ENCODE peak calls at places on chromosome 2, in ten cellular contexts. One of them, this sample, is unnamed.

GRCh38 chr2:152573168-152573567 is 144.1 kb downstream of the PRPF40A start:
- DNase-seq in lung: no peak
- DNase-seq in pons: peak; percentile 92
- DNase-seq in iPS DF 19.7: no peak
- DNase-seq in neural progenitor cell: no peak
- DNase-seq in activated T-cell treated with anti-CD3 and anti-CD28 coated beads for 1 hour: no peak
- DNase-seq in NCI-H345: no peak
- DNase-seq in stimulated activated CD4-positive, alpha-beta T cell treated with anti-CD3 and anti-CD28 coated beads, Interleukin-1b, Interleukin-23, amount 100 ng/mL, for 48 hours: peak; percentile 71
- DNase-seq in AG08396: no peak
- DNase-seq in CD8-positive, alpha-beta T cell: no peak
- DNase-seq in this sample: peak; percentile 45

GRCh38 chr2:160367887-160368286 is 125.7 kb downstream of the RBMS1 start:
- DNase-seq in lung: no peak
- DNase-seq in pons: peak; percentile 60
- DNase-seq in iPS DF 19.7: no peak
- DNase-seq in neural progenitor cell: no peak
- DNase-seq in activated T-cell treated with anti-CD3 and anti-CD28 coated beads for 1 hour: no peak
- DNase-seq in NCI-H345: no peak
- DNase-seq in stimulated activated CD4-positive, alpha-beta T cell treated with anti-CD3 and anti-CD28 coated beads, Interleukin-1b, Interleukin-23, amount 100 ng/mL, for 48 hours: no peak
- DNase-seq in AG08396: peak; percentile 64
- DNase-seq in CD8-positive, alpha-beta T cell: no peak
- DNase-seq in this sample: peak; percentile 96

GRCh38 chr2:220586980-220587549 is 959.6 kb downstream of the SLC4A3 start:
- DNase-seq in lung: no peak
- DNase-seq in pons: no peak
- DNase-seq in iPS DF 19.7: no peak
- DNase-seq in neural progenitor cell: no peak
- DNase-seq in activated T-cell treated with anti-CD3 and anti-CD28 coated beads for 1 hour: no peak
- DNase-seq in NCI-H345: no peak
- DNase-seq in stimulated activated CD4-positive, alpha-beta T cell treated with anti-CD3 and anti-CD28 coated beads, Interleukin-1b, Interleukin-23, amount 100 ng/mL, for 48 hours: no peak
- DNase-seq in AG08396: no peak
- DNase-seq in CD8-positive, alpha-beta T cell: no peak
- DNase-seq in this sample: no peak

GRCh38 chr2:20242727-20243377 is 17.9 kb upstream of the SDC1 start:
- DNase-seq in lung: no peak
- DNase-seq in pons: no peak
- DNase-seq in iPS DF 19.7: no peak
- DNase-seq in neural progenitor cell: peak; percentile 42
- DNase-seq in activated T-cell treated with anti-CD3 and anti-CD28 coated beads for 1 hour: no peak
- DNase-seq in NCI-H345: peak; percentile 51
- DNase-seq in stimulated activated CD4-positive, alpha-beta T cell treated with anti-CD3 and anti-CD28 coated beads, Interleukin-1b, Interleukin-23, amount 100 ng/mL, for 48 hours: no peak
- DNase-seq in AG08396: no peak
- DNase-seq in CD8-positive, alpha-beta T cell: no peak
- DNase-seq in this sample: no peak

GRCh38 chr2:152648336-152648735 is 68.9 kb downstream of the PRPF40A start:
- DNase-seq in lung: no peak
- DNase-seq in pons: peak; percentile 65
- DNase-seq in iPS DF 19.7: peak; percentile 9
- DNase-seq in neural progenitor cell: peak; percentile 15
- DNase-seq in activated T-cell treated with anti-CD3 and anti-CD28 coated beads for 1 hour: no peak
- DNase-seq in NCI-H345: no peak
- DNase-seq in stimulated activated CD4-positive, alpha-beta T cell treated with anti-CD3 and anti-CD28 coated beads, Interleukin-1b, Interleukin-23, amount 100 ng/mL, for 48 hours: no peak
- DNase-seq in AG08396: no peak
- DNase-seq in CD8-positive, alpha-beta T cell: no peak
- DNase-seq in this sample: no peak

GRCh38 chr2:189421644-189422043 is 19.6 kb upstream of the WDR75 start:
- DNase-seq in lung: no peak
- DNase-seq in pons: no peak
- DNase-seq in iPS DF 19.7: no peak
- DNase-seq in neural progenitor cell: no peak
- DNase-seq in activated T-cell treated with anti-CD3 and anti-CD28 coated beads for 1 hour: no peak
- DNase-seq in NCI-H345: no peak
- DNase-seq in stimulated activated CD4-positive, alpha-beta T cell treated with anti-CD3 and anti-CD28 coated beads, Interleukin-1b, Interleukin-23, amount 100 ng/mL, for 48 hours: no peak
- DNase-seq in AG08396: peak; percentile 39
- DNase-seq in CD8-positive, alpha-beta T cell: no peak
- DNase-seq in this sample: no peak

GRCh38 chr2:172097557-172098131 is 5.1 kb downstream of the DLX2 start:
- DNase-seq in lung: no peak
- DNase-seq in pons: no peak
- DNase-seq in iPS DF 19.7: no peak
- DNase-seq in neural progenitor cell: peak; percentile 32
- DNase-seq in activated T-cell treated with anti-CD3 and anti-CD28 coated beads for 1 hour: no peak
- DNase-seq in NCI-H345: no peak
- DNase-seq in stimulated activated CD4-positive, alpha-beta T cell treated with anti-CD3 and anti-CD28 coated beads, Interleukin-1b, Interleukin-23, amount 100 ng/mL, for 48 hours: no peak
- DNase-seq in AG08396: peak; percentile 20
- DNase-seq in CD8-positive, alpha-beta T cell: no peak
- DNase-seq in this sample: no peak

GRCh38 chr2:109209412-109209811 is 80.4 kb downstream of the SH3RF3 start:
- DNase-seq in lung: no peak
- DNase-seq in pons: no peak
- DNase-seq in iPS DF 19.7: no peak
- DNase-seq in neural progenitor cell: no peak
- DNase-seq in activated T-cell treated with anti-CD3 and anti-CD28 coated beads for 1 hour: no peak
- DNase-seq in NCI-H345: no peak
- DNase-seq in stimulated activated CD4-positive, alpha-beta T cell treated with anti-CD3 and anti-CD28 coated beads, Interleukin-1b, Interleukin-23, amount 100 ng/mL, for 48 hours: no peak
- DNase-seq in AG08396: peak; percentile 77
- DNase-seq in CD8-positive, alpha-beta T cell: no peak
- DNase-seq in this sample: no peak

GRCh38 chr2:137693521-137693920 is 270.8 kb upstream of the HNMT start:
- DNase-seq in lung: no peak
- DNase-seq in pons: no peak
- DNase-seq in iPS DF 19.7: no peak
- DNase-seq in neural progenitor cell: no peak
- DNase-seq in activated T-cell treated with anti-CD3 and anti-CD28 coated beads for 1 hour: no peak
- DNase-seq in NCI-H345: no peak
- DNase-seq in stimulated activated CD4-positive, alpha-beta T cell treated with anti-CD3 and anti-CD28 coated beads, Interleukin-1b, Interleukin-23, amount 100 ng/mL, for 48 hours: no peak
- DNase-seq in AG08396: no peak
- DNase-seq in CD8-positive, alpha-beta T cell: no peak
- DNase-seq in this sample: no peak

GRCh38 chr2:11813951-11814350 is 67.5 kb downstream of the LPIN1 start:
- DNase-seq in lung: no peak
- DNase-seq in pons: no peak
- DNase-seq in iPS DF 19.7: no peak
- DNase-seq in neural progenitor cell: no peak
- DNase-seq in activated T-cell treated with anti-CD3 and anti-CD28 coated beads for 1 hour: no peak
- DNase-seq in NCI-H345: no peak
- DNase-seq in stimulated activated CD4-positive, alpha-beta T cell treated with anti-CD3 and anti-CD28 coated beads, Interleukin-1b, Interleukin-23, amount 100 ng/mL, for 48 hours: no peak
- DNase-seq in AG08396: no peak
- DNase-seq in CD8-positive, alpha-beta T cell: no peak
- DNase-seq in this sample: no peak

GRCh38 chr2:222440670-222441422 is 16.5 kb downstream of the SGPP2 start:
- DNase-seq in lung: no peak
- DNase-seq in pons: no peak
- DNase-seq in iPS DF 19.7: no peak
- DNase-seq in neural progenitor cell: no peak
- DNase-seq in activated T-cell treated with anti-CD3 and anti-CD28 coated beads for 1 hour: no peak
- DNase-seq in NCI-H345: no peak
- DNase-seq in stimulated activated CD4-positive, alpha-beta T cell treated with anti-CD3 and anti-CD28 coated beads, Interleukin-1b, Interleukin-23, amount 100 ng/mL, for 48 hours: no peak
- DNase-seq in AG08396: peak; percentile 51
- DNase-seq in CD8-positive, alpha-beta T cell: no peak
- DNase-seq in this sample: no peak

GRCh38 chr2:227462463-227462951 is 9.4 kb upstream of the AGFG1 start:
- DNase-seq in lung: no peak
- DNase-seq in pons: no peak
- DNase-seq in iPS DF 19.7: no peak
- DNase-seq in neural progenitor cell: no peak
- DNase-seq in activated T-cell treated with anti-CD3 and anti-CD28 coated beads for 1 hour: no peak
- DNase-seq in NCI-H345: no peak
- DNase-seq in stimulated activated CD4-positive, alpha-beta T cell treated with anti-CD3 and anti-CD28 coated beads, Interleukin-1b, Interleukin-23, amount 100 ng/mL, for 48 hours: peak; percentile 55
- DNase-seq in AG08396: no peak
- DNase-seq in CD8-positive, alpha-beta T cell: no peak
- DNase-seq in this sample: no peak

GRCh38 chr2:125935559-125935958 is 720.4 kb upstream of the GYPC start:
- DNase-seq in lung: no peak
- DNase-seq in pons: no peak
- DNase-seq in iPS DF 19.7: no peak
- DNase-seq in neural progenitor cell: no peak
- DNase-seq in activated T-cell treated with anti-CD3 and anti-CD28 coated beads for 1 hour: no peak
- DNase-seq in NCI-H345: no peak
- DNase-seq in stimulated activated CD4-positive, alpha-beta T cell treated with anti-CD3 and anti-CD28 coated beads, Interleukin-1b, Interleukin-23, amount 100 ng/mL, for 48 hours: no peak
- DNase-seq in AG08396: no peak
- DNase-seq in CD8-positive, alpha-beta T cell: no peak
- DNase-seq in this sample: no peak

GRCh38 chr2:162085090-162085891 is 11.3 kb upstream of the DPP4 start:
- DNase-seq in lung: no peak
- DNase-seq in pons: no peak
- DNase-seq in iPS DF 19.7: no peak
- DNase-seq in neural progenitor cell: no peak
- DNase-seq in activated T-cell treated with anti-CD3 and anti-CD28 coated beads for 1 hour: no peak
- DNase-seq in NCI-H345: no peak
- DNase-seq in stimulated activated CD4-positive, alpha-beta T cell treated with anti-CD3 and anti-CD28 coated beads, Interleukin-1b, Interleukin-23, amount 100 ng/mL, for 48 hours: no peak
- DNase-seq in AG08396: peak; percentile 58
- DNase-seq in CD8-positive, alpha-beta T cell: no peak
- DNase-seq in this sample: peak; percentile 97

GRCh38 chr2:62687644-62688043 is 17.9 kb upstream of the EHBP1 start:
- DNase-seq in lung: no peak
- DNase-seq in pons: no peak
- DNase-seq in iPS DF 19.7: no peak
- DNase-seq in neural progenitor cell: no peak
- DNase-seq in activated T-cell treated with anti-CD3 and anti-CD28 coated beads for 1 hour: no peak
- DNase-seq in NCI-H345: no peak
- DNase-seq in stimulated activated CD4-positive, alpha-beta T cell treated with anti-CD3 and anti-CD28 coated beads, Interleukin-1b, Interleukin-23, amount 100 ng/mL, for 48 hours: no peak
- DNase-seq in AG08396: no peak
- DNase-seq in CD8-positive, alpha-beta T cell: no peak
- DNase-seq in this sample: no peak

GRCh38 chr2:145558617-145559350 is 1038.9 kb upstream of the ZEB2 start:
- DNase-seq in lung: no peak
- DNase-seq in pons: no peak
- DNase-seq in iPS DF 19.7: no peak
- DNase-seq in neural progenitor cell: no peak
- DNase-seq in activated T-cell treated with anti-CD3 and anti-CD28 coated beads for 1 hour: no peak
- DNase-seq in NCI-H345: no peak
- DNase-seq in stimulated activated CD4-positive, alpha-beta T cell treated with anti-CD3 and anti-CD28 coated beads, Interleukin-1b, Interleukin-23, amount 100 ng/mL, for 48 hours: no peak
- DNase-seq in AG08396: no peak
- DNase-seq in CD8-positive, alpha-beta T cell: no peak
- DNase-seq in this sample: no peak

GRCh38 chr2:147549054-147549453 is 295.8 kb upstream of the ACVR2A start:
- DNase-seq in lung: no peak
- DNase-seq in pons: no peak
- DNase-seq in iPS DF 19.7: no peak
- DNase-seq in neural progenitor cell: no peak
- DNase-seq in activated T-cell treated with anti-CD3 and anti-CD28 coated beads for 1 hour: no peak
- DNase-seq in NCI-H345: no peak
- DNase-seq in stimulated activated CD4-positive, alpha-beta T cell treated with anti-CD3 and anti-CD28 coated beads, Interleukin-1b, Interleukin-23, amount 100 ng/mL, for 48 hours: no peak
- DNase-seq in AG08396: no peak
- DNase-seq in CD8-positive, alpha-beta T cell: no peak
- DNase-seq in this sample: no peak

GRCh38 chr2:207330912-207331311 is 165.2 kb upstream of the KLF7 start:
- DNase-seq in lung: peak; percentile 69
- DNase-seq in pons: no peak
- DNase-seq in iPS DF 19.7: no peak
- DNase-seq in neural progenitor cell: no peak
- DNase-seq in activated T-cell treated with anti-CD3 and anti-CD28 coated beads for 1 hour: no peak
- DNase-seq in NCI-H345: no peak
- DNase-seq in stimulated activated CD4-positive, alpha-beta T cell treated with anti-CD3 and anti-CD28 coated beads, Interleukin-1b, Interleukin-23, amount 100 ng/mL, for 48 hours: peak; percentile 86
- DNase-seq in AG08396: peak; percentile 27
- DNase-seq in CD8-positive, alpha-beta T cell: no peak
- DNase-seq in this sample: peak; percentile 92

GRCh38 chr2:127254386-127254981 is 34.4 kb upstream of the CYP27C1 start:
- DNase-seq in lung: no peak
- DNase-seq in pons: no peak
- DNase-seq in iPS DF 19.7: no peak
- DNase-seq in neural progenitor cell: no peak
- DNase-seq in activated T-cell treated with anti-CD3 and anti-CD28 coated beads for 1 hour: no peak
- DNase-seq in NCI-H345: no peak
- DNase-seq in stimulated activated CD4-positive, alpha-beta T cell treated with anti-CD3 and anti-CD28 coated beads, Interleukin-1b, Interleukin-23, amount 100 ng/mL, for 48 hours: no peak
- DNase-seq in AG08396: no peak
- DNase-seq in CD8-positive, alpha-beta T cell: no peak
- DNase-seq in this sample: no peak

GRCh38 chr2:64823794-64824193 is 165.4 kb upstream of the SLC1A4 start:
- DNase-seq in lung: no peak
- DNase-seq in pons: no peak
- DNase-seq in iPS DF 19.7: peak; percentile 87
- DNase-seq in neural progenitor cell: no peak
- DNase-seq in activated T-cell treated with anti-CD3 and anti-CD28 coated beads for 1 hour: no peak
- DNase-seq in NCI-H345: no peak
- DNase-seq in stimulated activated CD4-positive, alpha-beta T cell treated with anti-CD3 and anti-CD28 coated beads, Interleukin-1b, Interleukin-23, amount 100 ng/mL, for 48 hours: no peak
- DNase-seq in AG08396: no peak
- DNase-seq in CD8-positive, alpha-beta T cell: no peak
- DNase-seq in this sample: no peak

GRCh38 chr2:23380562-23381065 is 4.4 kb upstream of the KLHL29 start:
- DNase-seq in lung: peak; percentile 45
- DNase-seq in pons: no peak
- DNase-seq in iPS DF 19.7: no peak
- DNase-seq in neural progenitor cell: no peak
- DNase-seq in activated T-cell treated with anti-CD3 and anti-CD28 coated beads for 1 hour: no peak
- DNase-seq in NCI-H345: no peak
- DNase-seq in stimulated activated CD4-positive, alpha-beta T cell treated with anti-CD3 and anti-CD28 coated beads, Interleukin-1b, Interleukin-23, amount 100 ng/mL, for 48 hours: peak; percentile 54
- DNase-seq in AG08396: no peak
- DNase-seq in CD8-positive, alpha-beta T cell: no peak
- DNase-seq in this sample: no peak

GRCh38 chr2:202140522-202141292 is 67.7 kb downstream of the KIAA2012 start:
- DNase-seq in lung: no peak
- DNase-seq in pons: no peak
- DNase-seq in iPS DF 19.7: no peak
- DNase-seq in neural progenitor cell: no peak
- DNase-seq in activated T-cell treated with anti-CD3 and anti-CD28 coated beads for 1 hour: no peak
- DNase-seq in NCI-H345: no peak
- DNase-seq in stimulated activated CD4-positive, alpha-beta T cell treated with anti-CD3 and anti-CD28 coated beads, Interleukin-1b, Interleukin-23, amount 100 ng/mL, for 48 hours: no peak
- DNase-seq in AG08396: peak; percentile 62
- DNase-seq in CD8-positive, alpha-beta T cell: no peak
- DNase-seq in this sample: no peak

GRCh38 chr2:239227111-239227581 is 173.7 kb downstream of the HDAC4 start:
- DNase-seq in lung: no peak
- DNase-seq in pons: no peak
- DNase-seq in iPS DF 19.7: no peak
- DNase-seq in neural progenitor cell: no peak
- DNase-seq in activated T-cell treated with anti-CD3 and anti-CD28 coated beads for 1 hour: no peak
- DNase-seq in NCI-H345: no peak
- DNase-seq in stimulated activated CD4-positive, alpha-beta T cell treated with anti-CD3 and anti-CD28 coated beads, Interleukin-1b, Interleukin-23, amount 100 ng/mL, for 48 hours: no peak
- DNase-seq in AG08396: no peak
- DNase-seq in CD8-positive, alpha-beta T cell: no peak
- DNase-seq in this sample: no peak

GRCh38 chr2:96839288-96839874 is 4.4 kb downstream of the ANKRD23 start:
- DNase-seq in lung: peak; percentile 73
- DNase-seq in pons: no peak
- DNase-seq in iPS DF 19.7: no peak
- DNase-seq in neural progenitor cell: no peak
- DNase-seq in activated T-cell treated with anti-CD3 and anti-CD28 coated beads for 1 hour: peak; percentile 73
- DNase-seq in NCI-H345: no peak
- DNase-seq in stimulated activated CD4-positive, alpha-beta T cell treated with anti-CD3 and anti-CD28 coated beads, Interleukin-1b, Interleukin-23, amount 100 ng/mL, for 48 hours: peak; percentile 73
- DNase-seq in AG08396: no peak
- DNase-seq in CD8-positive, alpha-beta T cell: peak; percentile 84
- DNase-seq in this sample: no peak

GRCh38 chr2:80199504-80199903 is 105.0 kb downstream of the LRRTM1 start:
- DNase-seq in lung: no peak
- DNase-seq in pons: no peak
- DNase-seq in iPS DF 19.7: no peak
- DNase-seq in neural progenitor cell: no peak
- DNase-seq in activated T-cell treated with anti-CD3 and anti-CD28 coated beads for 1 hour: no peak
- DNase-seq in NCI-H345: no peak
- DNase-seq in stimulated activated CD4-positive, alpha-beta T cell treated with anti-CD3 and anti-CD28 coated beads, Interleukin-1b, Interleukin-23, amount 100 ng/mL, for 48 hours: no peak
- DNase-seq in AG08396: no peak
- DNase-seq in CD8-positive, alpha-beta T cell: no peak
- DNase-seq in this sample: no peak

GRCh38 chr2:181440919-181441318 is 16.3 kb upstream of the ITGA4 start:
- DNase-seq in lung: no peak
- DNase-seq in pons: no peak
- DNase-seq in iPS DF 19.7: no peak
- DNase-seq in neural progenitor cell: no peak
- DNase-seq in activated T-cell treated with anti-CD3 and anti-CD28 coated beads for 1 hour: no peak
- DNase-seq in NCI-H345: no peak
- DNase-seq in stimulated activated CD4-positive, alpha-beta T cell treated with anti-CD3 and anti-CD28 coated beads, Interleukin-1b, Interleukin-23, amount 100 ng/mL, for 48 hours: no peak
- DNase-seq in AG08396: no peak
- DNase-seq in CD8-positive, alpha-beta T cell: no peak
- DNase-seq in this sample: no peak

GRCh38 chr2:9238927-9239326 is 32.3 kb downstream of the ASAP2 start:
- DNase-seq in lung: no peak
- DNase-seq in pons: no peak
- DNase-seq in iPS DF 19.7: no peak
- DNase-seq in neural progenitor cell: peak; percentile 31
- DNase-seq in activated T-cell treated with anti-CD3 and anti-CD28 coated beads for 1 hour: no peak
- DNase-seq in NCI-H345: no peak
- DNase-seq in stimulated activated CD4-positive, alpha-beta T cell treated with anti-CD3 and anti-CD28 coated beads, Interleukin-1b, Interleukin-23, amount 100 ng/mL, for 48 hours: no peak
- DNase-seq in AG08396: no peak
- DNase-seq in CD8-positive, alpha-beta T cell: no peak
- DNase-seq in this sample: no peak

GRCh38 chr2:157246212-157247067 is 11.1 kb upstream of the GALNT5 start:
- DNase-seq in lung: no peak
- DNase-seq in pons: no peak
- DNase-seq in iPS DF 19.7: no peak
- DNase-seq in neural progenitor cell: peak; percentile 64
- DNase-seq in activated T-cell treated with anti-CD3 and anti-CD28 coated beads for 1 hour: no peak
- DNase-seq in NCI-H345: no peak
- DNase-seq in stimulated activated CD4-positive, alpha-beta T cell treated with anti-CD3 and anti-CD28 coated beads, Interleukin-1b, Interleukin-23, amount 100 ng/mL, for 48 hours: peak; percentile 56
- DNase-seq in AG08396: peak; percentile 54
- DNase-seq in CD8-positive, alpha-beta T cell: no peak
- DNase-seq in this sample: peak; percentile 79

This sample was measured in AG09309.